ENCODE peak calls at places on chromosomes 3 and 15, in four cellular contexts. T is K562, A is IMR-90, U is GM12878. O is an unnamed sample.
A peak's percentile ranks its signal among the peaks of the same experiment; 100 is the strongest.

GRCh38 chr3:126850370-126851085 is 132.4 kb upstream of the PLXNA1 start:
- DNase-seq in T (no peak), A (peak; percentile 78), U (no peak), O (no peak)

GRCh38 chr15:56045068-56045748 is 51.8 kb upstream of the NEDD4 start:
- DNase-seq in T (no peak), A (no peak), U (no peak), O (no peak)

GRCh38 chr15:80371924-80372323 is 32.3 kb upstream of the ARNT2 start:
- DNase-seq in T (no peak), A (no peak), U (no peak), O (no peak)

GRCh38 chr15:31360843-31361763 is 34.5 kb downstream of the KLF13 start:
- DNase-seq in T (no peak), A (no peak), U (no peak), O (no peak)

GRCh38 chr15:77709135-77709886 is 76.6 kb upstream of the LINGO1 start:
- DNase-seq in T (peak; percentile 22), A (no peak), U (no peak), O (no peak)

GRCh38 chr15:71792521-71792920 is 17.8 kb upstream of the NR2E3 start:
- DNase-seq in T (no peak), A (peak; percentile 77), U (no peak), O (peak; percentile 64)

GRCh38 chr15:96893159-96893906 is 562.8 kb downstream of the NR2F2 start:
- DNase-seq in T (no peak), A (no peak), U (no peak), O (peak; percentile 80)

GRCh38 chr3:29514912-29515311 is 234.0 kb downstream of the RBMS3 start:
- DNase-seq in T (no peak), A (no peak), U (no peak), O (no peak)

GRCh38 chr3:66555214-66555844 is 54.5 kb upstream of the LRIG1 start:
- DNase-seq in T (no peak), A (no peak), U (no peak), O (no peak)

GRCh38 chr15:80012060-80012726 is 41.2 kb upstream of the BCL2A1 start:
- DNase-seq in T (no peak), A (no peak), U (no peak), O (no peak)

GRCh38 chr15:36331531-36332275 is 247.7 kb upstream of the CDIN1 start:
- DNase-seq in T (no peak), A (no peak), U (no peak), O (no peak)

GRCh38 chr15:68201153-68201878 is 3.8 kb downstream of the CALML4 start:
- DNase-seq in T (no peak), A (no peak), U (no peak), O (no peak)

GRCh38 chr15:91572110-91572509 is 281.4 kb upstream of the SLCO3A1 start:
- DNase-seq in T (no peak), A (peak; percentile 15), U (no peak), O (no peak)

GRCh38 chr15:23538657-23539056 is 26.8 kb upstream of the MKRN3 start:
- DNase-seq in T (no peak), A (no peak), U (no peak), O (no peak)

GRCh38 chr3:56590814-56591213 is 33.8 kb downstream of the CCDC66 start:
- DNase-seq in T (no peak), A (peak; percentile 12), U (no peak), O (no peak)

GRCh38 chr3:30188713-30189112 is 417.7 kb upstream of the TGFBR2 start:
- DNase-seq in T (no peak), A (peak; percentile 44), U (no peak), O (no peak)

GRCh38 chr3:15148614-15149013 is 49.7 kb upstream of the RBSN start:
- DNase-seq in T (peak; percentile 79), A (no peak), U (no peak), O (no peak)

GRCh38 chr3:49110780-49111179 is 6.2 kb upstream of the QARS1 start:
- DNase-seq in T (no peak), A (no peak), U (no peak), O (no peak)

GRCh38 chr15:33013827-33014445 is 180.6 kb downstream of the FMN1 start:
- DNase-seq in T (no peak), A (peak; percentile 80), U (no peak), O (peak; percentile 82)

GRCh38 chr15:77659350-77660321 is 26.9 kb upstream of the LINGO1 start:
- DNase-seq in T (peak; percentile 91), A (peak; percentile 25), U (no peak), O (peak; percentile 22)

GRCh38 chr3:58336135-58336882 is 3.6 kb downstream of the PXK start:
- DNase-seq in T (no peak), A (peak; percentile 89), U (no peak), O (no peak)

GRCh38 chr15:51783967-51784366 is 32.6 kb downstream of the TMOD2 start:
- DNase-seq in T (no peak), A (no peak), U (no peak), O (no peak)

GRCh38 chr15:101014276-101014675 is 95.1 kb downstream of the LRRK1 start:
- DNase-seq in T (no peak), A (no peak), U (no peak), O (no peak)

GRCh38 chr3:32041316-32041715 is 59.8 kb downstream of the ZNF860 start:
- DNase-seq in T (no peak), A (no peak), U (no peak), O (no peak)

GRCh38 chr15:74858366-74858735 is 14.8 kb downstream of the SCAMP2 start:
- DNase-seq in T (no peak), A (no peak), U (no peak), O (no peak)

GRCh38 chr3:185537369-185537970 is 14.9 kb downstream of the LIPH start:
- DNase-seq in T (peak; percentile 75), A (peak; percentile 80), U (peak; percentile 97), O (peak; percentile 64)

GRCh38 chr3:71066849-71067261 is 516.7 kb downstream of the FOXP1 start:
- DNase-seq in T (no peak), A (peak; percentile 65), U (no peak), O (peak; percentile 53)

GRCh38 chr15:60912984-60913697 is 316.0 kb downstream of the RORA start:
- DNase-seq in T (no peak), A (no peak), U (no peak), O (peak; percentile 20)

GRCh38 chr3:124969963-124970722 is 35.6 kb upstream of the MUC13 start:
- DNase-seq in T (no peak), A (no peak), U (no peak), O (no peak)

GRCh38 chr3:49912787-49913375 is 9.2 kb upstream of the MST1R start:
- DNase-seq in T (no peak), A (no peak), U (no peak), O (no peak)

GRCh38 chr15:52132066-52132465 is 19.5 kb upstream of the BCL2L10 start:
- DNase-seq in T (no peak), A (no peak), U (no peak), O (no peak)

GRCh38 chr15:41862515-41863116 is 24.0 kb downstream of the PLA2G4B start:
- DNase-seq in T (no peak), A (no peak), U (no peak), O (no peak)

GRCh38 chr3:17820275-17820674 is 77.8 kb upstream of the TBC1D5 start:
- DNase-seq in T (no peak), A (no peak), U (no peak), O (no peak)

GRCh38 chr3:39107056-39107873 is at the start of the genes GORASP1 and TTC21A:
- DNase-seq in T (peak; percentile 90), A (peak; percentile 85), U (no peak), O (peak; percentile 86)

DNA sequence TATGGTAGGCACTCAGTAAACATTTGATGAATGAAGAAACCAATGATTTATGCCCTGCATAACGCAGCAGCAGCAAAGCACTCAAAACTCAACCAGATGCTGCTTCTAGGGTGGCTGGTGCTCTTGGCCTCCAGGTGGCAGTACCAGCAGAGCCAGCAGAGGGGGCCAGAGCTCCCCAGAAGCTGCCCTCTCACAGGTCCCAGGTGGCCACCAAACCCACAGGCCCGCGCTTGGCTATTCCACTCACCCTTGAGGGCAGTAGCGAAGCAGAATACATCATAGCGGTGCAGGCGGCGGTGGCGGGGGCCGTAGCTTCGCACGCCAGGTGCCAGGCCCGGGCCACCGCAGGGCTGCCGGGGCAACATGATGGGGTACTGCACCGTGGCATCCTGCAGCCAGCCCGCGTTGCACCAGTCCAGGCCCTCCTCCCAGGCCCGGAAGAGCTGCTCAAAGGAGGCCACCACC is 16.6 kb downstream of the HAPLN3 start:
- DNase-seq in T (peak; percentile 83), A (peak; percentile 35), U (no peak), O (peak; percentile 39)
- TF ChIP-seq FOS in T (no peak), A (no peak), U (no peak), O (no peak)

DNA sequence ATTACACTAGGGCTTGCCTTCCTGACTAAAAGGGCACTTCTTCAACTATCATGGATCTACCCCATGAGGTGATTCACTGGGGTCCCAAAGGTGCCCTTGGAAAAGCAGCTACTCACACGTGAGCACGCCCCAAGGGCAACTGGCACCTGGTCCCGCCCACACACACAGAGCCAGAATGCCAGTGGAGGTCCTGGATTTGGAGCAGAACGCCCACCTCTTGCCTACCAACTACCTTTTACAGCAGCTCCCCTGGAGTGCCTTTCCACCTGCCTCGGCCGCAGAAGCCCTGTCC is 1.8 kb upstream of the CTDSPL start:
- DNase-seq in T (no peak), A (no peak), U (no peak), O (no peak)
- H3K4me3 ChIP-seq in T (no peak overlapping the region), A (no peak overlapping the region), U (no peak overlapping the region), O (no peak overlapping the region)

GRCh38 chr3:25789209-25789595 is 688 bp upstream of the OXSM start:
- DNase-seq in T (no peak), A (no peak), U (no peak), O (no peak)
- H3K9ac ChIP-seq in T (no peak overlapping the region), A (peak overlapping the region; percentile 91), U (peak overlapping the region; percentile 70), O (peak overlapping the region; percentile 85)

GRCh38 chr15:85414037-85414436 is 33.6 kb downstream of the AKAP13 start:
- DNase-seq in T (no peak), A (no peak), U (no peak), O (peak; percentile 29)
- TF ChIP-seq FOS in T (no peak), A (no peak), U (no peak), O (no peak)

GRCh38 chr15:83890584-83890983 is 236.7 kb downstream of the ADAMTSL3 start:
- DNase-seq in T (no peak), A (no peak), U (no peak), O (peak; percentile 2)
- H3K4me3 ChIP-seq in T (no peak overlapping the region), A (no peak overlapping the region), U (no peak overlapping the region), O (no peak overlapping the region)

DNA sequence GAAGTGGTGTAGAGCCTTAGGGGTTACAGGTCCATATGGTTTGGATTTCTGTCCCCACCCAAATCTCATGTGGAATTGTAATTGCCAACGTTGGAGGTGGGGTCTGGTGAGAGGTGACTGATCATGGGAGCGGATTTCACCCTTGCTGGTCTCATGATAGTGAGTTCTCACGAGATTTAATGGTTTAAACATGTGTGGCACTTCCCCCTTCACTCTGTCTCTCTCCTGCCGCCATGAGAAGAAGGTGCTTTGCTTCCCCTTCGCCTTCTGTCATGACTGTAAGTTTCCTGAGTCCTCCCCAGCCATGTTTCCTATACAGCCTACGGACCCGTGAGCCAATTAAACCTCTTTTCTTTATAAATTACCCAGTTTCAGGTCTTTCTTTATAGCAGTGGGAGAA is 43.1 kb upstream of the MFGE8 start:
- DNase-seq in T (no peak), A (no peak), U (no peak), O (no peak)
- H3K9ac ChIP-seq in T (no peak overlapping the region), A (no peak overlapping the region), U (no peak overlapping the region), O (no peak overlapping the region)

DNA sequence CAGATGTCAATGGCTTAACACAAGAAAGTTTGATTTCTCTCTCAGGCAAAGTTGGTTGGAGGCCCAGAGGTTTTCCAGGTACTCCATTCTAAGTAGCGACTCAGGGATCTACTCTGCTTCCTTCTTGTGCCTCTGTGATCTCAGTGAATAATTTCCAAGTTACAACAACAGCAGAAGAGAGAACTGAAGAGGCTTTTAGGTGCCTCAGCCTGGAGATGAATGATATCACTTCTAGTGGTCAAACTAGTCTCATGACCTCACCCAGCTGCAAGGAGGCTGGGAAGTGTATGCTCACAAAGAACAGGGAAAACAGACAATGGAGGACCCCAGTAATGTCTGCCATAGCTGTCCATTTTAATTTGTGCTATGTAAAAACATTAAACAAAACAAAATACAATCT is 4.6 kb upstream of the PRICKLE2 start:
- DNase-seq in T (no peak), A (peak; percentile 78), U (no peak), O (no peak)
- TF ChIP-seq FOS in T (no peak), A (no peak), U (no peak), O (no peak)

O was measured in endothelial cell of umbilical vein.